ENCODE peak calls at places on chromosomes 6 and 20, in ten cellular contexts. H is HuH-7.5, Y is endothelial cell, B is T-helper 1 cell, O is RPMI7951, M is A549, I is AG10803, K is NCI-H1105 treated with DMSO at 0.1 percent for 48 hours, P is HT-29, U is cardiac muscle cell. V is an unnamed sample.

GRCh38 chr20:41133709-41134361 is 3.5 kb upstream of the PLCG1 start:
- DNase-seq in H (no peak), Y (no peak), B (no peak), O (no peak), M (no peak), I (no peak), K (no peak), P (no peak), U (no peak), V (no peak)

GRCh38 chr6:34887753-34888440 is at the start of gene TAF11:
- DNase-seq in H (peak), Y (peak), B (peak), O (peak), M (peak), I (peak), K (peak), P (peak), U (peak), V (peak)

GRCh38 chr6:11241793-11242201 is 9.3 kb upstream of the NEDD9 start:
- DNase-seq in H (no peak), Y (peak), B (no peak), O (no peak), M (no peak), I (peak), K (no peak), P (no peak), U (peak), V (peak)

GRCh38 chr20:40218296-40218955 is 470.6 kb downstream of the MAFB start:
- DNase-seq in H (no peak), Y (no peak), B (no peak), O (no peak), M (no peak), I (no peak), K (no peak), P (no peak), U (no peak), V (no peak)

GRCh38 chr6:107493158-107494057 is 3.5 kb downstream of the SOBP start:
- DNase-seq in H (peak), Y (no peak), B (no peak), O (peak), M (no peak), I (no peak), K (peak), P (no peak), U (peak), V (peak)

GRCh38 chr20:49219924-49220831 is 962 bp downstream of the DDX27 start:
- DNase-seq in H (no peak), Y (no peak), B (no peak), O (no peak), M (no peak), I (no peak), K (no peak), P (no peak), U (no peak), V (no peak)

GRCh38 chr6:36706339-36706738 is 8.7 kb downstream of the RAB44 start:
- DNase-seq in H (no peak), Y (no peak), B (no peak), O (no peak), M (no peak), I (no peak), K (no peak), P (no peak), U (no peak), V (no peak)

GRCh38 chr6:3026811-3027626 is 27.3 kb downstream of the NQO2 start:
- DNase-seq in H (no peak), Y (no peak), B (no peak), O (peak), M (no peak), I (peak), K (no peak), P (no peak), U (peak), V (no peak)

GRCh38 chr6:133240511-133241087 is 558 bp upstream of the EYA4 start:
- DNase-seq in H (peak), Y (peak), B (no peak), O (no peak), M (peak), I (no peak), K (no peak), P (no peak), U (peak), V (peak)

GRCh38 chr6:11276911-11277274 is 44.4 kb upstream of the NEDD9 start:
- DNase-seq in H (no peak), Y (no peak), B (no peak), O (peak), M (no peak), I (no peak), K (no peak), P (no peak), U (no peak), V (no peak)

GRCh38 chr6:167219967-167220512 is 62.3 kb upstream of the GPR31 start:
- DNase-seq in H (peak), Y (no peak), B (no peak), O (no peak), M (no peak), I (no peak), K (no peak), P (no peak), U (no peak), V (no peak)

GRCh38 chr6:80767808-80768207 is 661.3 kb downstream of the BCKDHB start:
- DNase-seq in H (no peak), Y (no peak), B (no peak), O (peak), M (no peak), I (peak), K (no peak), P (no peak), U (peak), V (no peak)

GRCh38 chr6:129774697-129775447 is 64.9 kb upstream of the ARHGAP18 start:
- DNase-seq in H (peak), Y (peak), B (peak), O (peak), M (peak), I (peak), K (peak), P (peak), U (peak), V (peak)

GRCh38 chr6:157019115-157019628 is 242.0 kb downstream of the ARID1B start:
- DNase-seq in H (no peak), Y (no peak), B (no peak), O (peak), M (no peak), I (peak), K (peak), P (no peak), U (no peak), V (no peak)

GRCh38 chr20:46084805-46085792 is 4.7 kb downstream of the NCOA5 start:
- DNase-seq in H (peak), Y (no peak), B (no peak), O (peak), M (peak), I (peak), K (peak), P (peak), U (peak), V (no peak)

GRCh38 chr6:40634429-40634828 is 47.3 kb upstream of the LRFN2 start:
- DNase-seq in H (no peak), Y (no peak), B (no peak), O (no peak), M (no peak), I (no peak), K (peak), P (peak), U (no peak), V (no peak)

GRCh38 chr6:13284646-13285045 is 43.7 kb downstream of the TBC1D7 start:
- DNase-seq in H (no peak), Y (no peak), B (no peak), O (no peak), M (no peak), I (no peak), K (no peak), P (no peak), U (no peak), V (no peak)

GRCh38 chr6:15398657-15399287 is 152.9 kb downstream of the JARID2 start:
- DNase-seq in H (no peak), Y (no peak), B (no peak), O (no peak), M (no peak), I (no peak), K (no peak), P (no peak), U (no peak), V (no peak)

GRCh38 chr6:43246301-43247114 is 3.2 kb downstream of the TTBK1 start:
- DNase-seq in H (no peak), Y (peak), B (no peak), O (peak), M (peak), I (no peak), K (peak), P (peak), U (peak), V (peak)

GRCh38 chr20:50645253-50646068 is 45.9 kb downstream of the RIPOR3 start:
- DNase-seq in H (peak), Y (peak), B (no peak), O (peak), M (peak), I (peak), K (no peak), P (peak), U (peak), V (peak)

GRCh38 chr20:13261460-13262301 is 40.6 kb downstream of the ISM1 start:
- DNase-seq in H (peak), Y (peak), B (peak), O (peak), M (peak), I (peak), K (peak), P (peak), U (peak), V (peak)

GRCh38 chr6:149834513-149835481 is 29.4 kb downstream of the LRP11 start:
- DNase-seq in H (no peak), Y (peak), B (peak), O (peak), M (peak), I (peak), K (peak), P (peak), U (peak), V (peak)

GRCh38 chr20:63114693-63115069 is 101.2 kb downstream of the YTHDF1 start:
- DNase-seq in H (no peak), Y (no peak), B (no peak), O (peak), M (no peak), I (no peak), K (no peak), P (no peak), U (no peak), V (no peak)

GRCh38 chr20:50339196-50339901 is 148.7 kb downstream of the CEBPB start:
- DNase-seq in H (no peak), Y (no peak), B (no peak), O (peak), M (no peak), I (peak), K (no peak), P (no peak), U (peak), V (no peak)

GRCh38 chr6:73766040-73766439 is 70.0 kb downstream of the CD109 start:
- DNase-seq in H (no peak), Y (no peak), B (no peak), O (no peak), M (no peak), I (no peak), K (no peak), P (no peak), U (no peak), V (no peak)

GRCh38 chr6:40343887-40344565 is 243.1 kb downstream of the LRFN2 start:
- DNase-seq in H (no peak), Y (no peak), B (no peak), O (no peak), M (no peak), I (no peak), K (no peak), P (no peak), U (no peak), V (peak)

GRCh38 chr6:43951063-43951755 is 176.0 kb downstream of the MRPL14 start:
- DNase-seq in H (peak), Y (peak), B (no peak), O (peak), M (no peak), I (peak), K (no peak), P (peak), U (peak), V (peak)

GRCh38 chr6:151494235-151494950 is 576 bp downstream of the CCDC170 start:
- DNase-seq in H (peak), Y (peak), B (no peak), O (no peak), M (peak), I (peak), K (peak), P (no peak), U (peak), V (peak)

GRCh38 chr6:143098054-143098673 is 37.5 kb downstream of the AIG1 start:
- DNase-seq in H (no peak), Y (no peak), B (no peak), O (no peak), M (no peak), I (no peak), K (no peak), P (peak), U (no peak), V (no peak)

GRCh38 chr6:13916230-13916944 is 8.4 kb upstream of the RNF182 start:
- DNase-seq in H (no peak), Y (no peak), B (no peak), O (no peak), M (no peak), I (peak), K (no peak), P (no peak), U (peak), V (no peak)

GRCh38 chr6:150334790-150335783 is 33.7 kb upstream of the IYD start:
- DNase-seq in H (peak), Y (peak), B (no peak), O (peak), M (peak), I (peak), K (peak), P (peak), U (peak), V (no peak)

GRCh38 chr20:568865-569415 is 25.4 kb upstream of the CSNK2A1 start:
- DNase-seq in H (no peak), Y (no peak), B (no peak), O (no peak), M (no peak), I (no peak), K (no peak), P (no peak), U (no peak), V (no peak)

GRCh38 chr6:4924872-4925271 is 79.0 kb downstream of the RPP40 start:
- DNase-seq in H (no peak), Y (no peak), B (no peak), O (no peak), M (no peak), I (no peak), K (no peak), P (no peak), U (no peak), V (no peak)

V was measured in ecto neural progenitor cell.